ENCODE peak calls at places on chromosomes 6 and 20, in ten cellular contexts. F is IMR-90, R is esophagus squamous epithelium, J is PC-9, L is heart right ventricle, I is fibroblast of the aortic adventitia, K is cardiac muscle cell, X is fibroblast of villous mesenchyme, Q is heart left ventricle, D is astrocyte of the cerebellum. B is an unnamed sample.

GRCh38 chr20:17786221-17786718 is 86.5 kb downstream of the BANF2 start:
- DNase-seq in I (peak), L (no peak), D (peak), Q (no peak), J (no peak), R (no peak), K (no peak), F (peak), X (peak), B (no peak)

GRCh38 chr20:32168184-32168910 is 39.2 kb downstream of the PLAGL2 start:
- DNase-seq in R (no peak), F (peak), L (no peak), Q (no peak), I (peak), D (peak), J (no peak), K (peak), X (peak), B (no peak)

GRCh38 chr20:15818651-15819071 is 754.6 kb downstream of the KIF16B start:
- DNase-seq in Q (no peak), F (no peak), I (no peak), K (no peak), R (no peak), L (no peak), D (no peak), J (peak), X (no peak), B (no peak)

GRCh38 chr20:14724036-14724435 is 386.6 kb upstream of the FLRT3 start:
- DNase-seq in K (no peak), D (no peak), F (no peak), J (no peak), X (no peak), Q (no peak), R (no peak), L (no peak), I (no peak), B (no peak)

GRCh38 chr6:31479151-31479932 is 18.6 kb upstream of the MICB start:
- DNase-seq in D (no peak), Q (no peak), J (no peak), K (no peak), R (no peak), L (no peak), X (no peak), I (no peak), F (no peak), B (no peak)

GRCh38 chr20:64109390-64109747 is 2.0 kb upstream of the NPBWR2 start:
- DNase-seq in I (no peak), Q (no peak), F (no peak), L (no peak), K (no peak), X (no peak), J (peak), D (no peak), R (no peak), B (no peak)

GRCh38 chr20:59735486-59735885 is 131.1 kb downstream of the PHACTR3 start:
- DNase-seq in K (no peak), R (no peak), Q (no peak), L (no peak), J (no peak), X (no peak), I (no peak), D (no peak), F (no peak), B (no peak)

GRCh38 chr6:14784596-14785360 is 461.1 kb upstream of the JARID2 start:
- DNase-seq in D (no peak), J (no peak), R (no peak), I (no peak), X (peak), Q (no peak), K (no peak), F (no peak), L (no peak), B (no peak)

GRCh38 chr6:40210628-40211056 is 276.4 kb upstream of the MOCS1 start:
- DNase-seq in I (no peak), R (no peak), J (no peak), X (no peak), L (no peak), K (no peak), Q (no peak), D (no peak), F (no peak), B (no peak)

GRCh38 chr6:155352812-155353211 is 38.5 kb upstream of the TFB1M start:
- DNase-seq in L (no peak), X (peak), F (peak), Q (no peak), K (no peak), D (no peak), R (no peak), I (peak), J (no peak), B (no peak)

GRCh38 chr20:36919715-36920333 is 31.7 kb downstream of the SAMHD1 start:
- DNase-seq in F (peak), L (no peak), X (peak), J (peak), Q (no peak), R (no peak), I (peak), K (peak), D (peak), B (no peak)

GRCh38 chr20:19840111-19840705 is 82.2 kb downstream of the RIN2 start:
- DNase-seq in K (no peak), D (no peak), Q (no peak), F (no peak), X (no peak), L (no peak), I (no peak), R (no peak), J (no peak), B (no peak)

GRCh38 chr6:155582016-155582991 is 126.7 kb upstream of the NOX3 start:
- DNase-seq in Q (no peak), L (no peak), F (no peak), K (no peak), D (no peak), J (no peak), I (no peak), R (no peak), X (no peak), B (no peak)

GRCh38 chr6:36755435-36756348 is 58.1 kb downstream of the RAB44 start:
- DNase-seq in J (peak), K (no peak), Q (no peak), L (no peak), D (no peak), X (peak), R (no peak), F (peak), I (peak), B (no peak)

GRCh38 chr6:12715437-12715836 is 1.1 kb upstream of the PHACTR1 start:
- DNase-seq in X (no peak), L (no peak), R (no peak), J (no peak), Q (no peak), I (no peak), D (no peak), K (no peak), F (no peak), B (no peak)

GRCh38 chr20:58636396-58636982 is 14.6 kb upstream of the STX16 start:
- DNase-seq in L (no peak), I (no peak), K (no peak), D (no peak), X (no peak), Q (no peak), J (no peak), F (no peak), R (no peak), B (no peak)

GRCh38 chr20:58637466-58638198 is 13.5 kb upstream of the STX16 start:
- DNase-seq in I (no peak), D (no peak), Q (no peak), F (no peak), R (no peak), K (no peak), X (no peak), L (no peak), J (no peak), B (no peak)

GRCh38 chr20:58638467-58639181 is 12.5 kb upstream of the STX16 start:
- DNase-seq in R (no peak), J (no peak), I (no peak), X (no peak), F (no peak), Q (no peak), D (no peak), L (no peak), K (no peak), B (no peak)

GRCh38 chr20:58634818-58635665 is 16.0 kb upstream of the STX16 start:
- DNase-seq in I (no peak), R (no peak), D (no peak), L (no peak), Q (no peak), F (peak), K (no peak), X (no peak), J (no peak), B (no peak)

DNA sequence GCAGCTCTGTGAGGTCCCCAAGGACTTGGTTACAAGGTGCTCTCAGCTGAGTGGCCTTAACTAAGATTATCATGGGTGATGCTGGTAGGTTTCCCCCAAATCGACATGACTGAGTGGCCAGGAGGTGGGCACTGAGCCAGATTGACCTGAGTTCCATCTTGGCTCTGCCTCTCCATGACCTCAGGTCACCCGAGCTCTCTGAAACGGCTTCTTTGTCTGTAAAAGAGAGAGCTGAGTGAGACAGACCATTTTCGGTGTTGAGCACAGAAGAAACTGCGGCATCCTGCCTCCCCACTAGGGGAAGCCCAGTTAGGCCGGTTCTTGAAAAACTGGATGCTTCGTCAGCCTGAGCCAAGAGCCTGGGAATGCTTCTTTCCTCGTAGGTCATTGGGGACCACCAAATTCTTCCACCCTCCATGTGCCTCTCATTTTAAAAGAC is 14.1 kb upstream of the STX16 start:
- DNase-seq in X (no peak), Q (no peak), L (no peak), J (no peak), F (no peak), K (no peak), D (no peak), R (no peak), I (no peak), B (no peak)
- TF ChIP-seq CTCF in X (peak), Q (no peak), L (no peak), J (no peak), F (peak), K (peak), D (peak), R (no peak), I (peak), B (no peak)

GRCh38 chr6:55174211-55175013 is at the start of gene HCRTR2:
- DNase-seq in J (no peak), R (no peak), Q (no peak), K (peak), D (no peak), I (no peak), F (peak), L (no peak), X (no peak), B (no peak)
- H3K4me3 ChIP-seq in J (no peak), R (peak), Q (no peak), K (peak), D (peak), I (no peak), F (no peak), L (peak), X (no peak), B (no peak)

DNA sequence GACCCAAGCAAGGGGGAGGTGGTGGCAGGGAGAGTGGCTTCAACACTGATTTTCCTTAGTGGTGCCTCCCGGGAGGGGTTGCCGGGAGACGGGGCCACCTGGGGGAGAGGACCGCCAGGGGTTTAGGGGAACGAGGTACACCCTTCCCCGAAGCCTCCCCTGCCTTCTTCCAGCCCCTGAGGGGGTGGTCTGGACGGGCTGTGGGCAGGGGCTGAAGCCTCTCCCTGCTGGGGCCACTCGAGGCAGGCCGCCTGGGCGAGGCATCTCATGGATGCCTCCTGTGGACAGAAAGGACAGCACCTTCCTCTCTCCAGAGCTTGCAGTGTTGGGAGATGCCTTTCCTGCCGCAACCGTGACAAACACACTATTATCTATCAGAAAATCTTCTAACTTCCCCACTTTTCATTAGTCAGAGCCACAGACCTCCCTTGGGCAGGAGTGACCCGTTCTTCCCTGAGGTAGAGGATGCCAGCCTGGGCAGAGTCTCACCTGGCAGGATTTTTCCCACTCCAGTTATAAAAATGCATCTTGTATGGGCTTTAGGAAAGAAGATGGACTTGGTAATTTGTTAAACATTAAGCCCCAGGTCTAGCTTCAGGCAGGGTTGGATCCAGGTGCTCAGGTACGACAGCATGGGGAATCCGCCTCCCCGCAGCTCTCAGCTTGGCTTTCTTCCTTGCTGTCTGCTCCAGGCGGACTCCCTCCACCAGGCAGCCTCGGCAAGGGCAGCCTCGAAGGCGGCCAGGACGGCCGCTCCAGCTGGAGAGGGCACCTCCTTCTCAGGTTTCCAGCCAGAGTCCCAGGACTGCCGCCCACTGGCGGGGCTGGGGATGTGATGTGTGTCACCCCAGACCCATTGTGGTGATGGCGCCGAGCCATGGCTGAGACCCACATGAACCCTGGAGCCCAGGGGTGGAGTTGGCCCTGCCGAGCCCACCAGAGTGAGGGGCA is 11.0 kb downstream of the HRH3 start:
- DNase-seq in L (peak), D (no peak), F (no peak), Q (peak), K (peak), I (no peak), J (peak), R (no peak), X (no peak), B (no peak)
- TF ChIP-seq CTCF in L (no peak), D (no peak), F (no peak), Q (no peak), K (peak), I (no peak), J (peak), R (no peak), X (no peak), B (no peak)

GRCh38 chr20:6416371-6416770 is 293.5 kb upstream of the FERMT1 start:
- DNase-seq in J (no peak), X (no peak), D (no peak), K (no peak), Q (no peak), L (no peak), I (no peak), R (no peak), F (no peak), B (no peak)

GRCh38 chr20:6426287-6426891 is 303.6 kb upstream of the FERMT1 start:
- DNase-seq in L (no peak), D (no peak), K (no peak), X (no peak), F (no peak), R (no peak), I (no peak), Q (no peak), J (no peak), B (no peak)

GRCh38 chr20:6418732-6419131 is 295.9 kb upstream of the FERMT1 start:
- DNase-seq in I (no peak), F (peak), R (no peak), X (peak), Q (no peak), L (no peak), J (no peak), D (no peak), K (no peak), B (no peak)

GRCh38 chr20:6420336-6420735 is 297.5 kb upstream of the FERMT1 start:
- DNase-seq in R (no peak), F (peak), X (no peak), D (no peak), I (no peak), K (no peak), Q (no peak), J (no peak), L (no peak), B (no peak)

DNA sequence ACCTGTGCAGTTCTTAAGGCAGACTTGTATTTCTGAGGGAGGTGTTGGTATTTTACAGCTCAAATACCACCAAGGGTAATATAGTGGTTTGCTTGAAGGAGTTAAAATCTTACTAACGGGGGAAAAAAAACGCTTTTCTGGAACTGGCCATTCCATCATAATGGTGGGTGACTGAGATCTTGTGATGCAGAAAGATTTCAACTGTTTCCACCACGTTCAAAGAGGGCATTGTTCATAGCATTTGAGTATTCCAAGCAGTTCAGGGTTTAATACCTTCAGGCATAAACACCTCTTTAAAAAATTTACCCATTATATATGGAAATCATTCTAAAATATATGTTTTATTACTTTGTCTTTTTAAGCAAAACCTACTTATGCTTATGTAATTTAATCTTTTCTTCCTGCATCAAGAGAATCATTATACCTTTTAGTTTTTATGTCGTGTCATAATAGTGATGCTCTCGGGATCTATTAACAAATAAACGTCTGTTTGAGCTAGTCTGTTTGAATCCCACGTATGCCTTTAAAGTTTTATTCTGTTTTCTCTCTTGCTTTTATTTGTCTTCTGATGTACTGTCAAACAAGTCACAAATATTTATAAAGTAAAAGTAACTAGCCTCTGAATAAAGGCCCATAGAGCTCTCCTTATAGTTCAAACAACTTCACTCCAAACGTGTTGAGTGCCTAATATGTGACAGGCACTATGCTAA is 298.6 kb upstream of the FERMT1 start:
- DNase-seq in J (no peak), F (no peak), L (no peak), I (no peak), X (no peak), Q (no peak), R (no peak), K (no peak), D (no peak), B (no peak)
- H3K4me3 ChIP-seq in J (no peak), F (no peak), L (no peak), I (no peak), X (no peak), Q (no peak), R (no peak), K (no peak), D (no peak), B (no peak)

GRCh38 chr6:16130437-16130891 is 1.6 kb downstream of the MYLIP start:
- DNase-seq in J (peak), Q (no peak), L (no peak), R (no peak), D (no peak), X (no peak), K (peak), F (no peak), I (no peak), B (no peak)

GRCh38 chr6:16128759-16129622 is at the start of gene MYLIP:
- DNase-seq in D (peak), L (peak), I (peak), K (peak), Q (peak), X (peak), J (peak), F (peak), R (peak), B (no peak)

GRCh38 chr6:16130932-16131387 is 2.1 kb downstream of the MYLIP start:
- DNase-seq in Q (no peak), X (peak), D (peak), J (peak), R (no peak), L (no peak), F (peak), K (peak), I (peak), B (no peak)

GRCh38 chr6:16127471-16127870 is 1.4 kb upstream of the MYLIP start:
- DNase-seq in L (no peak), I (no peak), K (no peak), J (no peak), R (no peak), F (no peak), Q (no peak), D (no peak), X (no peak), B (no peak)

GRCh38 chr6:16129623-16130243 is 847 bp downstream of the MYLIP start:
- DNase-seq in I (peak), R (no peak), F (peak), J (no peak), Q (peak), D (no peak), K (peak), X (no peak), L (no peak), B (no peak)
- TF ChIP-seq CTCF in I (no peak), R (no peak), F (no peak), J (peak), Q (no peak), D (no peak), K (no peak), X (no peak), L (no peak), B (no peak)

DNA sequence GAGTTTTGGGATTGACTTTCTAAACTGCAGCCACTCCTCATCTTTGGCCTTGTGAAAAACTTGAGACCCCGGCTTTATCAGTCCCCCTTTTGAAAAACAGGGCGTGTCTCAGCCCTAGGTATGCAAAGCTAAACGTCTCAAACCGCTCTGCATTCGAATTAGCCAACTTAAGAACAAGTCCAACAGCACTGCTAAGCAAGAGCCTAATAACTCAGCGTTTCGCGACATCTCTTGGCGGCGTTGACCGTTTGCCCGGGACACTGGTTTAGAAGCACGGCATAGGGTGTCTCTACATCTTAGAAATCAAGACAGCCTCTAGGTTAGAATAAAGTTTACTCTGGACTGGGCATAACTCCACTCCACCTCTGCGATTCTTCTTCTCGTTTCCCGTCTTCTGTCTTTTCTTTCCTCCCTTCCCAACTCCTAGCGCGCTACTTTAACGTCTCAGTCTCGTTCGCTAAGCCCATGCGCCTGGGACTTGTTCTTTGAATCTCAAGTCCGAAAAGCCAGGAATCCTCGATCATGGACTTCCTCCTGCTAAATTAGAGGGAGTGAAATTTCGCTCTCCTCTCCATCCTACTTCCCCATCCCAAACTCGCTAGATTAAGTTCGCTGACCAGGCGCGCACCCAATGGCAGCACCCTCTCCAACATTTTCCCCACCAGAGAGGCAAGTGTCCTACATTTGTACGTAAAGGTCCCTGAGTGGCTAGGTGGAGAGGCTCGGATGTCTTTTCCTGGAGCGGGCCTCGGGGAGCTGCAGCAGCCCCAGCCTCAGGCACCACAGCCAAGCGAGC is 10.5 kb upstream of the TFAP2A start:
- DNase-seq in I (no peak), K (peak), R (no peak), J (no peak), L (no peak), D (no peak), F (no peak), Q (no peak), X (peak), B (no peak)
- H3K4me3 ChIP-seq in I (peak), K (peak), R (peak), J (peak), L (peak), D (peak), F (peak), Q (peak), X (peak), B (peak)

DNA sequence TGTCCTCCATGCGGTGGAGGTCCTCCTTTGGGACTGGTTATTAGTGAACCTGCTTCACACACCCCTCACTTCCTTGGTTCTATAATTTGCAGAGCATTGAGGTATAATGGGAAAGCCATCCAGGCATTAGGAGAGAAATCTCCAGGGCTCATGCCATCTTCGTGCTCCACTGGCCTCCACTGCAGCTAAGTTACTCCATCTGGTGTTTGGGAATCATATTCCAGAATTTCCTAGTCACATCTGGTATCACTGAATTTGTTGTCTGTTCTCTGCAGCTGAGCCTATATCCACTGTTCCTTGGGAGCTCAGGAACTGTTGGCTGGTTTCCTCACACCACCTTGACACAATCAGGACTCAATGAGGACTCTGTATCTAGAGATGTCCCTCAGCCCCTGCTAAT is 173.0 kb upstream of the TSHZ2 start:
- DNase-seq in J (no peak), I (no peak), R (no peak), D (no peak), Q (no peak), L (no peak), X (no peak), F (no peak), K (no peak), B (no peak)
- TF ChIP-seq CTCF in J (no peak), I (no peak), R (no peak), D (no peak), Q (no peak), L (no peak), X (no peak), F (no peak), K (no peak), B (no peak)

B was measured in BJ.